ENCODE peak calls at places on chromosome 20, in five cellular contexts. V, A, G, F and S are unnamed samples.

GRCh38 chr20:45322952-45323383 is 14.9 kb upstream of the MATN4 start:
- DNase-seq in V (no peak), A (peak; percentile 81), G (peak; percentile 71), F (no peak), S (peak; percentile 76)

GRCh38 chr20:8535403-8536003 is 403.4 kb downstream of the PLCB1 start:
- DNase-seq in V (peak; percentile 9), A (no peak), G (no peak), F (no peak), S (no peak)

GRCh38 chr20:34525709-34526416 is 9.6 kb downstream of the DYNLRB1 start:
- DNase-seq in V (no peak), A (peak; percentile 90), G (peak; percentile 86), F (peak; percentile 97), S (no peak)

GRCh38 chr20:25574411-25574810 is 10.9 kb downstream of the NINL start:
- DNase-seq in V (no peak), A (no peak), G (no peak), F (peak; percentile 41), S (no peak)

GRCh38 chr20:25360631-25361286 is 29.9 kb downstream of the ABHD12 start:
- DNase-seq in V (no peak), A (no peak), G (no peak), F (peak; percentile 73), S (no peak)

GRCh38 chr20:9301129-9302072 is 213.0 kb upstream of the LAMP5 start:
- DNase-seq in V (no peak), A (no peak), G (no peak), F (peak; percentile 70), S (no peak)

GRCh38 chr20:48681201-48681881 is 146.5 kb downstream of the PREX1 start:
- DNase-seq in V (no peak), A (no peak), G (no peak), F (peak; percentile 48), S (no peak)

GRCh38 chr20:45368221-45368980 is 5.4 kb downstream of the SYS1 start:
- DNase-seq in V (peak; percentile 88), A (no peak), G (no peak), F (no peak), S (peak; percentile 61)

GRCh38 chr20:61127311-61128044 is 124.6 kb upstream of the CDH4 start:
- DNase-seq in V (no peak), A (no peak), G (no peak), F (peak; percentile 58), S (no peak)

GRCh38 chr20:2162823-2163166 is 61.2 kb downstream of the STK35 start:
- DNase-seq in V (no peak), A (peak; percentile 48), G (no peak), F (no peak), S (no peak)

GRCh38 chr20:4038047-4038459 is 22.7 kb upstream of the RNF24 start:
- DNase-seq in V (peak; percentile 88), A (peak; percentile 77), G (peak; percentile 87), F (peak; percentile 81), S (peak; percentile 97)

GRCh38 chr20:53942121-53942816 is 128.1 kb downstream of the BCAS1 start:
- DNase-seq in V (no peak), A (no peak), G (no peak), F (peak; percentile 29), S (no peak)

GRCh38 chr20:25705830-25706351 is 9.2 kb upstream of the ZNF337 start:
- DNase-seq in V (no peak), A (no peak), G (no peak), F (no peak), S (no peak)

GRCh38 chr20:3032624-3033023 is 10.8 kb upstream of the GNRH2 start:
- DNase-seq in V (no peak), A (peak; percentile 80), G (no peak), F (no peak), S (no peak)

GRCh38 chr20:25624500-25624939 is 706 bp upstream of the NANP start:
- DNase-seq in V (no peak), A (no peak), G (no peak), F (no peak), S (no peak)

GRCh38 chr20:52959125-52959524 is 13.0 kb upstream of the TSHZ2 start:
- DNase-seq in V (no peak), A (no peak), G (no peak), F (peak; percentile 7), S (no peak)

GRCh38 chr20:38075161-38075998 is 41.8 kb downstream of the RPRD1B start:
- DNase-seq in V (no peak), A (no peak), G (no peak), F (no peak), S (no peak)

GRCh38 chr20:55394592-55394991 is 610.7 kb downstream of the CBLN4 start:
- DNase-seq in V (no peak), A (no peak), G (no peak), F (no peak), S (no peak)

GRCh38 chr20:57062696-57063270 is 203.7 kb downstream of the BMP7 start:
- DNase-seq in V (no peak), A (peak; percentile 38), G (no peak), F (no peak), S (peak; percentile 13)

GRCh38 chr20:5085380-5085779 is 34.4 kb downstream of the PCNA start:
- DNase-seq in V (no peak), A (no peak), G (peak; percentile 30), F (no peak), S (peak; percentile 78)

GRCh38 chr20:33119725-33120720 is 40.6 kb downstream of the BPIFB4 start:
- DNase-seq in V (peak; percentile 69), A (no peak), G (no peak), F (no peak), S (no peak)

GRCh38 chr20:697826-698225 is 22.2 kb upstream of the SCRT2 start:
- DNase-seq in V (no peak), A (peak; percentile 40), G (no peak), F (no peak), S (no peak)

GRCh38 chr20:856361-856775 is 22.9 kb downstream of the FAM110A start:
- DNase-seq in V (no peak), A (no peak), G (no peak), F (peak; percentile 78), S (no peak)

GRCh38 chr20:41247523-41248370 is 69.8 kb downstream of the ZHX3 start:
- DNase-seq in V (no peak), A (no peak), G (no peak), F (peak; percentile 23), S (no peak)

GRCh38 chr20:41248371-41249024 is 69.0 kb downstream of the ZHX3 start:
- DNase-seq in V (no peak), A (no peak), G (no peak), F (peak; percentile 94), S (no peak)

GRCh38 chr20:41242807-41243206 is 74.7 kb downstream of the ZHX3 start:
- DNase-seq in V (no peak), A (no peak), G (no peak), F (no peak), S (no peak)

GRCh38 chr20:41242352-41242751 is 75.2 kb downstream of the ZHX3 start:
- DNase-seq in V (no peak), A (no peak), G (no peak), F (no peak), S (no peak)

GRCh38 chr20:41245086-41245707 is 72.3 kb downstream of the ZHX3 start:
- DNase-seq in V (no peak), A (no peak), G (no peak), F (no peak), S (no peak)
- TF ChIP-seq CTCF in V (no peak), A (peak; percentile 33), G (no peak), F (peak; percentile 22), S (no peak)

DNA sequence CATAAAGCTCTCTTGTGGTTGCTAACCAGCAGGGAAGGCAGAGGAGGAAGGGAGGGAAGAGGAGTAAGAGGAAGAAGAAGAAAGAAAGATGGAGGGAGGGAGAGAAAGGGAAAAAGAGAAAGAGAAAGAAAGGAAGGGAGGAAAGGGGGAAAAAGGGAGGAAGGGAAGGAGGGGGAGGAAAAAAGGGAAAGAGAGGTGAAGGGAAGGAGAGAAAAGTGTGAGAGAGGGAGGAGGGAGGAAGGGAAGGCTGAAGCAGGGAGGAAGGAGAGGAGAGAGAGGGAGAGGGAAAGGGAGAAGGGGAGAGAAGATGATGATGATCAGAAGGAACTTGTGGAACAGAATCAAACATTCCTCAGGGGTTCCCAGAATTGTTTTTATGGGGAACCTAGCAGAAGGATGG is 57.5 kb upstream of the TOX2 start:
- DNase-seq in V (no peak), A (no peak), G (no peak), F (no peak), S (no peak)
- TF ChIP-seq CTCF in V (no peak), A (no peak), G (no peak), F (no peak), S (no peak)

DNA sequence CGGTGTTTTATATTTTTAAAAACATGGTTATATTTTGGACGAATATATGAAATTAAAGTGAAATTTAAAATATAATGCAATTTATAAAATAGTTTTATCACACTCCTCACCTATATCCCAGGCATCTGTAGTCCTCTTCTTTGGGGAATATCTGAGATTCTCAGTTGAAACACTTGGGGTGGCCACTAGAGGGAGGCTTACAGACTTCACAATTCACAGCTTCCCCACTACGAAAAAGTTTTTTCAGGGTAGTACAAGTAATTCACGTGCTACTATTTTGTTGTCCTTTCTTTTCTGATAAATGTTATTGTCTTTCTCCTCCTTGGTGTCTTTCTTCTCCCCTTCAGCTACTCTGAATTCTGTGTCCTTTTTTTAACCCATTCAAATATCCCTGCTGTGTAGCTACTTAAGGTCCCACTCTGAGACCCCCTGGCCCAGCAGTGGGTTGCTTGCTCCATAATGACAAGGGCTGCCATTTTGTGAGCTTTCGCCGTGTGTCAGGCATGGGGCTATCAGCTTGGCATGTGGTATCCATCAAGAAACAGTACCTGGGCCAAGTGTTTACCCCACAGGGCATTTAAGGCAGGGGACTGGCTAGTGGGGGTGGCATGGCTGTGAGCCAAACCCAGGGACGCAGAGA is 43.6 kb upstream of the PHACTR3 start:
- DNase-seq in V (peak; percentile 69), A (no peak), G (no peak), F (no peak), S (no peak)
- TF ChIP-seq CTCF in V (peak; percentile 54), A (peak; percentile 22), G (no peak), F (peak; percentile 37), S (peak; percentile 54)

DNA sequence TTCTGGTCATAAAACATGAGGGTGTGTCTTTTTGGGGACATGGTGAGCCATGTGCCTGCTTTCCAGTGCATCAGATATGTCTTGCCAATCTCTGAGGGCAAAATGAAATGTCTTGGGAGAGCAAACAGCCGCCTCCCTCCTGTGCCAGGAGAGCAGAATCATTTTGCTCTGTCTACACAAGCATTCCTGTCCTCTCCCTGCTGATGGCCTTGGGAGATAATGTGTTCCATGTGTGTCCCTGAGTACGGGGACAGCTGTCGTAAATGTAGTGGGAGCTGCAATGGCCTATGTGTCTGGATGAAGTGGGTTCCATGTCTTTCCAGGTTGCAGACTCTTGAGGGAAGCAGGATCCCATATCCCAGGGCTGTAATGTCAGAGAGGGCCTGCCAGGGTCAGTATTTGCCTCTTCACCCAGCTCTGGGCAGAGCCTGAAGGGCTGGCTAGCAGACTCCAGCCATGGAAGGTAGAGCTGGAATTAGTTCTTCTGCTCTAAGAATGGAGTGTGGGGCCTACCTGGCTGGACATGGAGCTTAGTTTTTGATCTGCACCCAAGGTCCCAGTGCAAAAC is 40.4 kb downstream of the MAFB start:
- DNase-seq in V (no peak), A (no peak), G (no peak), F (no peak), S (no peak)
- TF ChIP-seq CTCF in V (no peak), A (no peak), G (no peak), F (no peak), S (no peak)